ENCODE peak calls at places on chromosome 12, in eight cellular contexts. R is heart right ventricle; L is A549; N is uterus; X is GM23248; C is CD4-positive, alpha-beta memory T cell; F is left lung; W is tibial nerve. H is an unnamed sample. For H3K9me3, the result is how much of the 10 kb centered on the place peaks cover.

GRCh38 chr12:54016478-54016964 is 7.7 kb downstream of the HOXC8 start:
- DNase-seq in R (no peak), L (peak), N (peak), X (peak), C (no peak), F (peak), W (no peak), H (no peak)

GRCh38 chr12:91177380-91177779 is 5.2 kb downstream of the DCN start:
- DNase-seq in R (no peak), L (no peak), N (no peak), X (peak), C (no peak), F (no peak), W (no peak), H (no peak)

GRCh38 chr12:50642755-50643154 is 121.1 kb upstream of the ATF1 start:
- DNase-seq in R (no peak), L (no peak), N (no peak), X (no peak), C (no peak), F (no peak), W (no peak), H (no peak)

GRCh38 chr12:89231686-89232085 is 120.6 kb downstream of the DUSP6 start:
- DNase-seq in R (no peak), L (no peak), N (no peak), X (no peak), C (no peak), F (no peak), W (no peak), H (no peak)

GRCh38 chr12:508145-508544 is 48.4 kb downstream of the B4GALNT3 start:
- DNase-seq in R (no peak), L (no peak), N (no peak), X (no peak), C (no peak), F (no peak), W (no peak), H (no peak)

GRCh38 chr12:48681416-48681737 is 661 bp downstream of the KANSL2 start:
- DNase-seq in R (no peak), L (peak), N (no peak), X (peak), C (no peak), F (no peak), W (peak), H (peak)

GRCh38 chr12:124508323-124509096 is 58.9 kb downstream of the NCOR2 start:
- DNase-seq in R (peak), L (no peak), N (peak), X (peak), C (no peak), F (no peak), W (peak), H (no peak)

GRCh38 chr12:130127527-130127908 is 34.7 kb upstream of the FZD10 start:
- DNase-seq in R (no peak), L (peak), N (peak), X (peak), C (no peak), F (no peak), W (peak), H (no peak)

GRCh38 chr12:121001841-121002483 is 14.3 kb downstream of the C12orf43 start:
- DNase-seq in R (no peak), L (no peak), N (no peak), X (no peak), C (no peak), F (no peak), W (no peak), H (no peak)

GRCh38 chr12:106974525-106974924 is 12.4 kb downstream of the MTERF2 start:
- DNase-seq in R (no peak), L (no peak), N (no peak), X (no peak), C (no peak), F (no peak), W (no peak), H (no peak)

GRCh38 chr12:530871-531270 is 71.1 kb downstream of the B4GALNT3 start:
- DNase-seq in R (no peak), L (no peak), N (no peak), X (no peak), C (no peak), F (no peak), W (no peak), H (no peak)

GRCh38 chr12:100267603-100268281 is 765 bp downstream of the SCYL2 start:
- DNase-seq in R (no peak), L (no peak), N (no peak), X (peak), C (peak), F (no peak), W (peak), H (peak)

GRCh38 chr12:111339306-111339938 is 29.5 kb downstream of the PHETA1 start:
- DNase-seq in R (no peak), L (no peak), N (no peak), X (no peak), C (no peak), F (no peak), W (no peak), H (no peak)

GRCh38 chr12:116303929-116304328 is 26.4 kb upstream of the MED13L start:
- DNase-seq in R (no peak), L (no peak), N (peak), X (peak), C (no peak), F (no peak), W (peak), H (no peak)

GRCh38 chr12:32512379-32512778 is 113.0 kb downstream of the FGD4 start:
- DNase-seq in R (no peak), L (no peak), N (no peak), X (no peak), C (no peak), F (no peak), W (no peak), H (peak)

GRCh38 chr12:46370792-46371717 is 1.5 kb downstream of the SLC38A2 start:
- DNase-seq in R (peak), L (peak), N (peak), X (peak), C (peak), F (peak), W (peak), H (peak)

GRCh38 chr12:122951406-122951805 is 14.9 kb downstream of the ABCB9 start:
- DNase-seq in R (no peak), L (peak), N (no peak), X (peak), C (no peak), F (no peak), W (no peak), H (no peak)

GRCh38 chr12:28507055-28507454 is 316.8 kb downstream of the CCDC91 start:
- DNase-seq in R (no peak), L (no peak), N (no peak), X (peak), C (no peak), F (no peak), W (no peak), H (no peak)

GRCh38 chr12:10896854-10897253 is 12.5 kb downstream of the TAS2R13 start:
- DNase-seq in R (no peak), L (no peak), N (no peak), X (no peak), C (no peak), F (no peak), W (no peak), H (no peak)

GRCh38 chr12:123120452-123121166 is 30.3 kb downstream of the PITPNM2 start:
- DNase-seq in R (no peak), L (no peak), N (no peak), X (peak), C (no peak), F (no peak), W (no peak), H (peak)

GRCh38 chr12:47048541-47048940 is 30.9 kb upstream of the PCED1B start:
- DNase-seq in R (no peak), L (no peak), N (no peak), X (no peak), C (no peak), F (no peak), W (no peak), H (no peak)

GRCh38 chr12:98060421-98060820 is 455.0 kb upstream of the TMPO start:
- DNase-seq in R (no peak), L (no peak), N (no peak), X (no peak), C (no peak), F (no peak), W (no peak), H (no peak)

GRCh38 chr12:22935090-22935489 is 310.1 kb downstream of the ETNK1 start:
- DNase-seq in R (peak), L (no peak), N (no peak), X (peak), C (no peak), F (no peak), W (no peak), H (no peak)

GRCh38 chr12:119869720-119870119 is 7.4 kb downstream of the CIT start:
- DNase-seq in R (no peak), L (peak), N (no peak), X (peak), C (no peak), F (no peak), W (no peak), H (no peak)

GRCh38 chr12:122009741-122010140 is 11.9 kb upstream of the BCL7A start:
- DNase-seq in R (no peak), L (no peak), N (no peak), X (no peak), C (no peak), F (no peak), W (no peak), H (no peak)

GRCh38 chr12:111122458-111122878 is 202.1 kb upstream of the MYL2 start:
- DNase-seq in R (no peak), L (no peak), N (no peak), X (no peak), C (no peak), F (no peak), W (no peak), H (no peak)

GRCh38 chr12:49032679-49033447 is 14.3 kb upstream of the PRKAG1 start:
- DNase-seq in R (peak), L (no peak), N (peak), X (no peak), C (no peak), F (no peak), W (no peak), H (no peak)

GRCh38 chr12:51980051-51980808 is 26.5 kb upstream of the TAMALIN start:
- DNase-seq in R (peak), L (peak), N (peak), X (peak), C (peak), F (peak), W (peak), H (peak)

GRCh38 chr12:31324845-31325523 is 966 bp downstream of the SINHCAF start:
- DNase-seq in R (peak), L (peak), N (peak), X (peak), C (peak), F (peak), W (peak), H (peak)

GRCh38 chr12:115000038-115000437 is 316.1 kb upstream of the TBX3 start:
- DNase-seq in R (no peak), L (peak), N (no peak), X (peak), C (no peak), F (no peak), W (no peak), H (peak)

GRCh38 chr12:95146767-95147166 is 70.5 kb downstream of the FGD6 start:
- DNase-seq in R (no peak), L (no peak), N (no peak), X (no peak), C (no peak), F (no peak), W (no peak), H (no peak)

GRCh38 chr12:43824207-43824775 is 11.6 kb upstream of the TMEM117 start:
- DNase-seq in R (no peak), L (no peak), N (no peak), X (no peak), C (no peak), F (no peak), W (no peak), H (no peak)

GRCh38 chr12:117273091-117273490 is 82.8 kb upstream of the FBXO21 start:
- DNase-seq in R (no peak), L (no peak), N (no peak), X (no peak), C (no peak), F (no peak), W (no peak), H (no peak)

GRCh38 chr12:90831712-90832111 is 123.3 kb downstream of the CCER1 start:
- DNase-seq in R (no peak), L (no peak), N (no peak), X (no peak), C (no peak), F (no peak), W (no peak), H (no peak)

GRCh38 chr12:107306141-107306670 is 212.9 kb upstream of the CRY1 start:
- DNase-seq in R (no peak), L (no peak), N (no peak), X (no peak), C (no peak), F (no peak), W (no peak), H (no peak)

GRCh38 chr12:56614627-56615026 is 15.5 kb downstream of the BAZ2A start:
- DNase-seq in R (no peak), L (no peak), N (no peak), X (no peak), C (no peak), F (no peak), W (no peak), H (no peak)

GRCh38 chr12:56622535-56622934 is 7.6 kb downstream of the BAZ2A start:
- DNase-seq in R (no peak), L (no peak), N (no peak), X (peak), C (no peak), F (no peak), W (no peak), H (no peak)

GRCh38 chr12:56616244-56616643 is 13.9 kb downstream of the BAZ2A start:
- DNase-seq in R (no peak), L (no peak), N (no peak), X (no peak), C (no peak), F (no peak), W (no peak), H (no peak)

DNA sequence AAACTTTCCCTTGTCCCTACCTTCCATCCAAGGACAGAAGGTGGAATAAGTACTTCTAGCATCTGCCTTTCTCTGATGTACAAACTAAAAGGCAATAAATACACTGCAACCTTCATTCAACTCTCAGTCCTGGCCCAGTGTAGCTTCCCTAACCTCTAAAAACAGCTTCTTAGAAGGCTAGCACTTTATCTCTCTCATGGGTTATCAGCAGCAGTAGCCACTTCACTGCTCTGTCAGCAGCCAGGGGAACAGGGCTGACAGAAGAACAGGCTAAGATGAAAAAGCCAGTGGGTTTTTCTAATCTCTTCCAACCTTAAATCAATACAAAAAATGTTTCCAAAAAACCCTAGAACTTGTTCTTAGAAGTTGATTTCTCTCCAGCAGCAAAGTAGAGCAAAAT is 13.2 kb downstream of the BAZ2A start:
- DNase-seq in R (no peak), L (no peak), N (no peak), X (no peak), C (no peak), F (no peak), W (no peak), H (no peak)
- H3K9me3 ChIP-seq in R (under half), L (under half), N (under half), X (under half), C (under half), F (under half), W (under half), H (under half)

GRCh38 chr12:34287986-34288962 is 266.0 kb downstream of the ALG10 start:
- DNase-seq in R (no peak), L (no peak), N (peak), X (no peak), C (no peak), F (peak), W (no peak), H (no peak)

GRCh38 chr12:34290191-34290995 is 268.1 kb downstream of the ALG10 start:
- DNase-seq in R (no peak), L (no peak), N (peak), X (no peak), C (no peak), F (peak), W (no peak), H (no peak)

GRCh38 chr12:34287437-34287836 is 265.1 kb downstream of the ALG10 start:
- DNase-seq in R (no peak), L (no peak), N (no peak), X (no peak), C (no peak), F (no peak), W (no peak), H (no peak)

GRCh38 chr12:34289431-34290190 is 267.3 kb downstream of the ALG10 start:
- DNase-seq in R (no peak), L (no peak), N (peak), X (no peak), C (no peak), F (peak), W (no peak), H (no peak)

DNA sequence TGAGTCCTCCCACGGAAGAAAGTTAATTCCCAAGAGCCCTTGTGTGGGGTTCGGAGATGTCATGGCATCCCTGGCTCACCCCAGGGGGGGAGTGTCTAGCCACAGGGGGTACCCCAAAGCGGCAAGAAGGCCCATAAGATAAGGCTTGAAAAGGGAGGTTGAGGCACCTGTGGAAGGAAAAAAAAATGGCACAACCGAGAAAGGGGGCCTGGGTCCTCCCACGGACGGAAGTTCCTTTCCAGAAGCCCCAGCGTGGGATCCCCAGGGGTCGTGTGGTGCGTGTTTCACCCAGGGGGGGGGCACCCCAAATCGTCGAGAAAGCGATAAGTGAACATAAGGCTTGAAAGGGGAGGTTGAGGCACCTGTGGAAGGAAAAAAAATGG is 266.7 kb downstream of the ALG10 start:
- DNase-seq in R (no peak), L (no peak), N (no peak), X (no peak), C (no peak), F (peak), W (no peak), H (no peak)
- H3K9me3 ChIP-seq in R (under half), L (under half), N (under half), X (under half), C (under half), F (half or more), W (under half), H (under half)

GRCh38 chr12:26101833-26102232 is 23.0 kb downstream of the BHLHE41 start:
- DNase-seq in R (no peak), L (no peak), N (no peak), X (no peak), C (no peak), F (no peak), W (no peak), H (no peak)
- H3K9me3 ChIP-seq in R (under half), L (under half), N (under half), X (under half), C (under half), F (under half), W (under half), H (under half)

DNA sequence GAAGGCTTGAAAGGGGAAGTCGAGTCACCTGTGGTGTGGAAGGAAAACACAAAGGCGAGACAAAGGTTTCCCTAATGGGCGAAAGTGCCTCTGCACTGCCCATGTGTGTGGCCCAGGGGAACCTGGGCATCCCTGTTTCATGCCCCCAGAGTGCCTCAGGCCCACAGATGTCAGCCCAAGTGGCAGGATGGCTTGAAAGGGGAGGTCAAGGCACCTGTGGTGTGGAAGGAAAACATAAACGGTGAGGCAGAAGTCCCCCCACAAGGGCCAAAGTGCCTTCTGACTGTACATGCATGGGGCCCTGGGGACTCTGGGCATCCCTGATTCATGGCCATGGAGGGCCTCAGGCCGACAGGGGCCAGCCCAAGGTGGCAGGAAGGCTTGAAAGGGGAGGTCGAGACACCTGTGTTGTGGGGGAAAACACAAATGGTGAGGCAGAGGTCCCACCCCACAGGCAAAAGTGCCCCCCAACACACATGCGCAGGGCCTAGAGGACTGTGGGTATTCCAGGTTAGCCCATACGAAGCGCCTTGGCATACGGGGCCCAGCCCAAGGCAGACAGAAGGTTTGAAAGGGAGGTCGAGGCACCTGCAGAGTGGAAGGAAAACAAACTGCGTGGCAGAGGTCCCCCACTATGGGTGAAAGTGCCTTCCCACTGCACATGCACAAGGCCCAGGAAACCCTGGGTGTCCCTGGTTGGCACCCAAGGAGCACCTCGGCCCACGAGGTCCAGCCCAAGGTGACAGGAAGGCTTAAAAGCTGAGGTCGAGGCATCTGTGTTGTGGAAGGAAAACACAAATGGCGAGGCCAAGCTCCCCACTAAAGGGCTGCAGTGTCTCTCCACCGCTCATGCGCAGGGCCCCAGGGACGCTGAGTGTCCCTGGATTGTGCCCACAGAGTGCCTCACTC is 382.3 kb downstream of the ALG10 start:
- DNase-seq in R (peak), L (no peak), N (peak), X (no peak), C (no peak), F (peak), W (no peak), H (no peak)
- H3K9me3 ChIP-seq in R (half or more), L (under half), N (under half), X (under half), C (under half), F (half or more), W (under half), H (under half)

GRCh38 chr12:34398366-34398705 is 376.0 kb downstream of the ALG10 start:
- DNase-seq in R (no peak), L (no peak), N (peak), X (no peak), C (no peak), F (peak), W (peak), H (no peak)
- H3K9me3 ChIP-seq in R (half or more), L (under half), N (under half), X (under half), C (under half), F (half or more), W (under half), H (under half)

GRCh38 chr12:133080051-133080618 is 588 bp upstream of the ZNF140 start:
- DNase-seq in R (peak), L (peak), N (peak), X (peak), C (peak), F (peak), W (peak), H (peak)
- H3K9me3 ChIP-seq in R (half or more), L (half or more), N (half or more), X (under half), C (under half), F (half or more), W (under half), H (under half)

GRCh38 chr12:34218193-34219045 is 196.1 kb downstream of the ALG10 start:
- DNase-seq in R (peak), L (peak), N (peak), X (peak), C (peak), F (no peak), W (peak), H (peak)

GRCh38 chr12:34217660-34218059 is 195.4 kb downstream of the ALG10 start:
- DNase-seq in R (no peak), L (no peak), N (no peak), X (no peak), C (no peak), F (no peak), W (no peak), H (no peak)

GRCh38 chr12:34215213-34215892 is 193.1 kb downstream of the ALG10 start:
- DNase-seq in R (no peak), L (no peak), N (no peak), X (no peak), C (no peak), F (no peak), W (no peak), H (no peak)

GRCh38 chr12:34215893-34216285 is 193.6 kb downstream of the ALG10 start:
- DNase-seq in R (no peak), L (no peak), N (no peak), X (no peak), C (no peak), F (no peak), W (no peak), H (no peak)

GRCh38 chr12:34219046-34219770 is 196.9 kb downstream of the ALG10 start:
- DNase-seq in R (no peak), L (no peak), N (no peak), X (no peak), C (no peak), F (no peak), W (no peak), H (no peak)
- H3K9me3 ChIP-seq in R (under half), L (under half), N (under half), X (under half), C (under half), F (under half), W (under half), H (under half)

GRCh38 chr12:105721051-105721825 is 390.7 kb downstream of the C12orf75 start:
- DNase-seq in R (no peak), L (no peak), N (no peak), X (peak), C (no peak), F (no peak), W (no peak), H (peak)
- H3K9me3 ChIP-seq in R (under half), L (under half), N (under half), X (under half), C (under half), F (under half), W (under half), H (under half)

H was measured in MM.1S.